ENCODE peak calls at places on chromosomes 11 and 22, in nine cellular contexts. K is adrenal gland; C is fibroblast of mammary gland; A is Jurkat, Clone E6-1; W is H1; E is thoracic aorta; J is ovary; R is endothelial cell of umbilical vein; Y is osteoblast. U is an unnamed sample.

GRCh38 chr11:14967581-14968214 is 4.5 kb downstream of the CALCA start:
- DNase-seq in Y (peak), C (no peak), A (no peak), R (no peak), E (no peak), W (no peak), J (no peak), K (no peak), U (no peak)

GRCh38 chr22:50693462-50693861 is 20.8 kb downstream of the SHANK3 start:
- DNase-seq in A (no peak), Y (peak), R (no peak), E (no peak), W (no peak), K (no peak), J (no peak), C (no peak), U (no peak)

GRCh38 chr11:134939046-134939445 is 527.0 kb upstream of the B3GAT1 start:
- DNase-seq in W (no peak), K (no peak), Y (no peak), E (no peak), A (no peak), C (no peak), J (no peak), R (peak), U (no peak)

GRCh38 chr22:37696657-37697539 is at the start of gene TRIOBP:
- DNase-seq in Y (peak), K (peak), A (peak), E (peak), W (peak), R (peak), J (peak), C (peak), U (peak)

GRCh38 chr11:12414641-12415040 is 37.3 kb downstream of the PARVA start:
- DNase-seq in C (no peak), R (no peak), J (no peak), E (no peak), A (no peak), W (no peak), Y (no peak), K (no peak), U (no peak)

GRCh38 chr22:24434472-24435322 is 7.3 kb downstream of the ADORA2A start:
- DNase-seq in C (no peak), A (peak), K (no peak), J (no peak), W (no peak), R (no peak), Y (peak), E (no peak), U (no peak)

GRCh38 chr11:44944853-44945235 is 5.8 kb downstream of the TP53I11 start:
- DNase-seq in Y (no peak), J (no peak), K (no peak), A (no peak), C (no peak), R (no peak), W (no peak), E (no peak), U (no peak)

GRCh38 chr11:6586434-6587359 is 16.7 kb downstream of the RRP8 start:
- DNase-seq in J (no peak), C (no peak), W (no peak), Y (no peak), A (no peak), R (no peak), E (no peak), K (no peak), U (no peak)

GRCh38 chr11:80083561-80083960 is 642.7 kb upstream of the TENM4 start:
- DNase-seq in C (no peak), E (no peak), W (no peak), Y (no peak), J (no peak), K (no peak), R (no peak), A (no peak), U (no peak)

GRCh38 chr22:47010211-47010610 is 247.8 kb downstream of the TBC1D22A start:
- DNase-seq in E (no peak), R (no peak), W (no peak), J (no peak), C (no peak), A (no peak), K (no peak), Y (peak), U (no peak)

GRCh38 chr11:43784301-43784700 is 96.3 kb upstream of the ALKBH3 start:
- DNase-seq in R (no peak), K (no peak), A (no peak), J (no peak), E (no peak), W (no peak), Y (no peak), C (no peak), U (no peak)

GRCh38 chr11:69165775-69166174 is 10.0 kb downstream of the SMIM38 start:
- DNase-seq in R (no peak), W (no peak), E (no peak), K (no peak), J (no peak), Y (no peak), A (no peak), C (no peak), U (no peak)

GRCh38 chr11:69167130-69167915 is 11.6 kb downstream of the SMIM38 start:
- DNase-seq in W (no peak), E (no peak), J (no peak), R (no peak), C (no peak), K (no peak), Y (no peak), A (no peak), U (peak)

GRCh38 chr11:69164824-69165223 is 9.1 kb downstream of the SMIM38 start:
- DNase-seq in E (no peak), K (no peak), C (no peak), J (no peak), W (no peak), R (no peak), A (no peak), Y (no peak), U (no peak)

GRCh38 chr11:69167916-69168691 is 12.4 kb downstream of the SMIM38 start:
- DNase-seq in J (no peak), W (no peak), A (no peak), Y (no peak), E (no peak), C (peak), R (no peak), K (no peak), U (no peak)

GRCh38 chr11:69166186-69167115 is 10.7 kb downstream of the SMIM38 start:
- DNase-seq in A (peak), E (no peak), Y (peak), W (peak), K (peak), J (no peak), R (peak), C (peak), U (peak)
- H3K4me3 ChIP-seq in A (no peak), E (peak), Y (no peak), W (no peak), K (no peak), J (no peak), R (no peak), C (no peak), U (no peak)

DNA sequence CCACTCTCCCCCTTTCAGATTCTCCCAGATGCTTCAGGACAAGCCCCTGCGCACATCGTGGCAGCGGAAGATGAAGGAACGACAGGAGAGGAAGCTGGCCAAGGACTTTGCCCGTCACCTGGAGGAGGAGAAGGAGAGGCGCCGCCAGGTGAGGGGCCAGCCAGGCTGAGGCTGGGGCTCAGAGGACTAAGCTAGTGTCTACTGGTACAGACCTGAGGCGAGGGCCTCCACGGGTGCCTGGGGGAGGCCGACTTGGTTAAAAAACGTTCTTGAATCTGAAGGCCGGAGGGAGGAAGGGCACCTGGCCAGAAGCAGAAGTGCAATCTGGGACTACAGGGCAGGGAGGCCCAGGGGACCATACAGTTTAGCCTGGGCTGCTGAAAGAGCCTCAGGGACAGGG is 6.0 kb downstream of the CCDC86 start:
- DNase-seq in R (no peak), A (no peak), W (no peak), J (no peak), Y (no peak), E (no peak), K (no peak), C (no peak), U (no peak)
- H3K4me3 ChIP-seq in R (no peak), A (no peak), W (no peak), J (no peak), Y (no peak), E (no peak), K (no peak), C (no peak), U (no peak)

DNA sequence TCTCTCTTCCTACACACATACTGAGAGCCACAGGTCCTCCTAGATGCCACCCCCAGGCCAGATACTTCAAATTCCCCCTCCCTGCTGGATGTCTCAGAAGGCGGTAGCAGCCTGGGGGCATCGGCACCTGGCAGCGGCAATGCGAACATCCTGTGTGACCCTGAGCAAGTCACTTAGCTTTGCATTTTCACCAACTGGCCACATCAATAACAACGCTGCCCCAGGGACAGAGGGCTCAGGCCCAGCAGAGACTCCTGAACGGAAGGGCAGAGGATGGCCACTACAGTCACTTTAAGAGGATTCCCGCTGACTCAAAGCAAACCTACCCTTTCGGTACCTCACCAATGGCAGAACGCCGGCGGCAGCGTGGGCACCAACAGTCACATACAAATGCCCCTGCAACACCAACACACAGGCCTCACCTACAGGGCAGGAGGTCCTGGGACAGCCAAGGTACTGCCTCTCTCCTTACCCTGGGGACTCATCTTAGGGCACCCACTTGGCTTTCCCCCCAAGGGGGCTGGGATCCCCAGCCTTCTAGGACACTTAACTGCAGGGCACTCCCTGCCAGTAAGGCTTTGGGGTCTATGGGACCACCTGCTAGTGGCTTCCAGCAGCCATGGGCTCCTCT is 1.6 kb downstream of the LMO1 start:
- DNase-seq in W (no peak), A (no peak), K (no peak), J (no peak), R (no peak), Y (peak), C (no peak), E (no peak), U (no peak)
- H3K4me3 ChIP-seq in W (peak), A (peak), K (no peak), J (peak), R (no peak), Y (peak), C (no peak), E (peak), U (no peak)

GRCh38 chr11:33262016-33262638 is 4.9 kb downstream of the HIPK3 start:
- DNase-seq in E (no peak), J (no peak), A (no peak), W (no peak), C (peak), R (no peak), Y (no peak), K (no peak), U (no peak)
- H3K4me3 ChIP-seq in E (peak), J (no peak), A (no peak), W (no peak), C (no peak), R (no peak), Y (no peak), K (no peak), U (no peak)

DNA sequence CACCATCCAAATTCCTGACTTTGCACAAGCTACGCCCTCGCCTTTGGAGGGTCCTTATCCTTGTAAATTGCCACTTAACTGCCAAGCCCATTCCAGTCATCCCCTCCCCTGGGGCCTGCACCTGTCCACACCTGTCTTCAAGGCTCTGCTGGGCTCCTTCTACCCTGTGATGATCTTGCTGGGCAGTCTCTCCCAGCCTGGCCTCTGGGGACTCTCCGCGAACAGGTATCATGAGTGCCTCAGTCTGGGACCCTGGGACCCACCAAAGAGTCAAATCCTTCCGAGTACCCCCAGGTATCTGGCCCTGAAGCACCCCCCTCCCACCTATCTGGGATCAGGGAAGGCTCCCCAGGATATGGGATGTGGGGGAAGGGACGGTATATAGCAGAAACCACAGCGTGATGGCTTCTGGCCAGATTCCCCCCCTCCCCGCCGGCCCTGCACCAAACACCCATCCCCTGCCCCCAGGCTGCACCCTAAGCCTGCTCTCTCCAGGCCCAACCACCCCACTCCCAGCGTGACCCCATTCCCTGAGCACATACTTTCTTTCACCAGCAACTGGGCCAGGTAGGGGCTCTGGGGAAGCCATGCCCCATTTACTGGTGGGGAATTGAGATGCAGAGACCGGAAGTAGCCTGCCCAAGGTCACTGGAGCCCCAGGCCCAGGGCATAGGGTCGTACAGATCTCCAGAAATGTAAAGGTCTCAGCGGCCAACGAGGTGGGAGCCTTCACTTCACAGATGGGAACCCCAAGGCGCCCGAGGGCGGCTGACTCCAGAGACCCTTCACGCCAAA is 718 bp downstream of the ARAP1 start:
- DNase-seq in A (no peak), E (no peak), K (no peak), Y (peak), W (no peak), C (no peak), J (no peak), R (no peak), U (no peak)
- H3K4me3 ChIP-seq in A (peak), E (peak), K (peak), Y (peak), W (peak), C (peak), J (peak), R (peak), U (peak)

DNA sequence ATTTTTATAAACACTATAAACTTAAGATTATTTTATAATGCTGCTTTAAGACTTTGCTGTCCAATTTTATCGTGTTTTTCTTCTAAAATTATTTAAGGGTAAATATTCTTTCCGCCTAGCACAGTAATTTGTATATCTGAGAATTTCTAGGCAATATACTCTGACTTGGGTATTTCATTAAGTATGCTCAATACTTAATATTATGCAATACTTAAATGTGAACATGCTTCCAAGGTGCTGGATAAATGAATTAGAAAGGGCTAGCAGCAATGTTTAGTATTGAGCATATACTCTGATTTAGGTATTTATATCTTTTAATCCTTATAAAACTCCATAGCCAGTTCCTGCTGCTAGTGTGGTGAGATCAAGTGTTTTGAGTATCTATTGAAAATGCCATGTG is 60.3 kb upstream of the ANO3 start:
- DNase-seq in W (no peak), C (no peak), A (no peak), R (no peak), K (no peak), E (no peak), J (no peak), Y (no peak), U (no peak)
- H3K4me3 ChIP-seq in W (no peak), C (no peak), A (no peak), R (no peak), K (no peak), E (no peak), J (no peak), Y (no peak), U (no peak)

GRCh38 chr11:86372586-86372985 is 2.1 kb upstream of the CCDC81 start:
- DNase-seq in E (no peak), K (no peak), W (no peak), Y (no peak), J (no peak), R (no peak), A (no peak), C (no peak), U (no peak)

GRCh38 chr11:86374586-86374985 is at the start of gene CCDC81:
- DNase-seq in R (peak), E (no peak), W (peak), Y (peak), K (no peak), J (no peak), A (no peak), C (no peak), U (no peak)

GRCh38 chr11:86377972-86378371 is 3.3 kb downstream of the CCDC81 start:
- DNase-seq in R (no peak), A (no peak), J (no peak), K (no peak), C (no peak), E (no peak), Y (no peak), W (no peak), U (no peak)

GRCh38 chr11:86370922-86371614 is 3.6 kb upstream of the CCDC81 start:
- DNase-seq in W (no peak), E (no peak), Y (no peak), J (no peak), R (peak), K (no peak), A (no peak), C (peak), U (no peak)

GRCh38 chr11:86374121-86374520 is 566 bp upstream of the CCDC81 start:
- DNase-seq in W (no peak), Y (no peak), A (no peak), E (no peak), C (no peak), R (peak), J (no peak), K (no peak), U (no peak)
- H3K4me3 ChIP-seq in W (no peak), Y (peak), A (no peak), E (peak), C (peak), R (peak), J (no peak), K (no peak), U (no peak)

DNA sequence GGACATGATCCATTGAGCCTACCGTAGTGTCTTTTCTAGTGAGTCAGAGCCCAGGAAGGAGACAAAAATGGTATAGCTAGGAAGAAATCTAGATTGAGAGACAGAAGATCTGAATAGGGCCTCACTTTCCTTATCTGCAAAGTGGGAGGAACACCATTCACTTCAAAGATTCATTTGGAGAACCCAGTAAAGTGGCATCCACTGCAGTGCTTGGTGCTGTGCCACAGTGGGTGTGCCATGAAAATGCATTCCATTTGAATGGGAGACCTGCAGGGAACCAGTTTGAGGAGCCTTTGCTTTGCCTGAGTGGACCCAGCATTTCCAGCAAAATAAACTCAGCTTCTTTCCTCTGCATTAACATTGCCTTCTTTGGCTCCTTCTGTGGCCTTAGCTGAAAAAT is 470.5 kb upstream of the CADM1 start:
- DNase-seq in J (no peak), E (no peak), W (no peak), R (no peak), K (no peak), C (no peak), A (no peak), Y (no peak), U (no peak)
- H3K4me3 ChIP-seq in J (no peak), E (no peak), W (peak), R (no peak), K (no peak), C (no peak), A (no peak), Y (no peak), U (no peak)

GRCh38 chr11:46345131-46345597 is 2.1 kb upstream of the DGKZ start:
- DNase-seq in R (peak), E (no peak), Y (peak), C (no peak), W (no peak), J (no peak), A (no peak), K (peak), U (no peak)

GRCh38 chr11:46339816-46340215 is 7.4 kb upstream of the DGKZ start:
- DNase-seq in J (no peak), R (no peak), E (no peak), K (no peak), Y (no peak), A (no peak), C (no peak), W (no peak), U (no peak)

GRCh38 chr11:46343520-46343919 is 3.7 kb upstream of the DGKZ start:
- DNase-seq in E (no peak), R (no peak), C (no peak), W (no peak), A (no peak), J (no peak), Y (no peak), K (no peak), U (no peak)

GRCh38 chr11:46341454-46341853 is 5.8 kb upstream of the DGKZ start:
- DNase-seq in J (no peak), E (no peak), Y (peak), K (no peak), A (no peak), R (no peak), W (no peak), C (no peak), U (no peak)

GRCh38 chr11:46342237-46342636 is 5.0 kb upstream of the DGKZ start:
- DNase-seq in A (peak), K (no peak), W (no peak), J (peak), Y (peak), R (peak), C (no peak), E (no peak), U (no peak)
- H3K4me3 ChIP-seq in A (peak), K (no peak), W (no peak), J (no peak), Y (no peak), R (no peak), C (no peak), E (no peak), U (no peak)